ENCODE peak calls at places on chromosomes 4 and X, in nine cellular contexts. Q is PC-3, I is GM23338, E is MM.1S, V is neural progenitor cell, C is OCI-LY7, J is SK-N-SH, F is HCT116, H is hepatocyte. L is an unnamed sample. For H4K20me1, the result is how much of the 10 kb centered on the place peaks cover.

GRCh38 chr4:145189981-145190380 is 9.6 kb upstream of the OTUD4 start:
- DNase-seq in I (no peak), J (no peak), H (no peak), C (no peak), V (no peak), Q (no peak), E (no peak), F (no peak), L (no peak)

GRCh38 chr4:2795558-2796260 is 2.8 kb downstream of the SH3BP2 start:
- DNase-seq in I (no peak), C (no peak), H (peak), J (peak), V (peak), F (no peak), E (no peak), Q (no peak), L (no peak)

GRCh38 chr4:81137894-81138293 is 77.1 kb downstream of the PRKG2 start:
- DNase-seq in V (no peak), C (no peak), J (no peak), F (no peak), H (no peak), Q (no peak), I (no peak), E (no peak), L (no peak)

GRCh38 chrX:128676651-128677050 is 624.4 kb upstream of the ACTRT1 start:
- DNase-seq in C (no peak), F (no peak), I (no peak), E (no peak), J (no peak), H (no peak), Q (no peak), V (no peak), L (no peak)

GRCh38 chr4:75940692-75941253 is at the start of gene NAAA:
- DNase-seq in C (peak), F (peak), Q (peak), V (peak), J (peak), E (peak), H (peak), I (peak), L (peak)

GRCh38 chr4:3382251-3382650 is 59.5 kb upstream of the HGFAC start:
- DNase-seq in E (no peak), H (no peak), J (no peak), Q (no peak), V (no peak), I (no peak), C (no peak), F (no peak), L (no peak)

GRCh38 chr4:53192017-53192416 is 173.8 kb downstream of the SCFD2 start:
- DNase-seq in F (no peak), I (no peak), C (peak), V (no peak), E (no peak), H (no peak), J (no peak), Q (no peak), L (no peak)

GRCh38 chr4:128068927-128069326 is 7.8 kb downstream of the LARP1B start:
- DNase-seq in C (peak), F (peak), Q (peak), E (no peak), I (peak), J (peak), V (peak), H (no peak), L (peak)

GRCh38 chr4:87219648-87220093 is 747 bp downstream of the KLHL8 start:
- DNase-seq in J (no peak), E (peak), Q (peak), I (peak), C (peak), H (peak), V (peak), F (no peak), L (peak)

GRCh38 chrX:53323196-53323595 is 41.8 kb upstream of the IQSEC2 start:
- DNase-seq in Q (no peak), F (no peak), E (no peak), H (no peak), I (no peak), V (no peak), C (no peak), J (no peak), L (no peak)
- TF ChIP-seq EZH2phosphoT487 in Q (no peak), F (no peak), E (no peak), H (no peak), I (no peak), V (no peak), C (no peak), J (no peak), L (no peak)

DNA sequence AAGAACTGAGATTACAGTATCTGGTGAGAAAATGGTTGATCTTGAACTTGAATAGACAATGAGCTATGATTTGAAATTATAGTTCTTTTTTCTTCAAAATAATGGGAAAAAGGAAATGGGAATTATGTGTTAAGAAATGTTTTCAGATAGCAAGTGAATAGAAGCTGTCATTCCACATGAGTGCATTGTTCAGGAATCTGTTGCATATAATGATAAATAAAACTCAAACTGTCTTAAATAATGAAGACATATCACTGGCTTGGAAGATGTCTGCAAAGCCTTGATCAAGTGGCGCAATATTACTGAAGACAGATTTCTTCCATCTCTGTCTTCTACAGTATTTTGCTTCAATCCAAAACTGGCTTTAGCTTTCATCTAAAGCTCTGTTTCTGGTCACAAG is 479.3 kb upstream of the ZFP42 start:
- DNase-seq in F (no peak), H (no peak), E (no peak), I (no peak), V (no peak), C (no peak), J (no peak), Q (no peak), L (no peak)
- H3K27ac ChIP-seq in F (no peak), H (no peak), E (no peak), I (no peak), V (no peak), C (no peak), J (no peak), Q (no peak), L (no peak)

GRCh38 chrX:148854351-148854750 is 353.9 kb downstream of the AFF2 start:
- DNase-seq in V (no peak), E (no peak), F (no peak), C (no peak), I (no peak), J (no peak), H (no peak), Q (no peak), L (no peak)
- H4K20me1 ChIP-seq in V (under half), E (under half), F (under half), C (under half), I (under half), J (under half), H (under half), Q (under half), L (under half)

DNA sequence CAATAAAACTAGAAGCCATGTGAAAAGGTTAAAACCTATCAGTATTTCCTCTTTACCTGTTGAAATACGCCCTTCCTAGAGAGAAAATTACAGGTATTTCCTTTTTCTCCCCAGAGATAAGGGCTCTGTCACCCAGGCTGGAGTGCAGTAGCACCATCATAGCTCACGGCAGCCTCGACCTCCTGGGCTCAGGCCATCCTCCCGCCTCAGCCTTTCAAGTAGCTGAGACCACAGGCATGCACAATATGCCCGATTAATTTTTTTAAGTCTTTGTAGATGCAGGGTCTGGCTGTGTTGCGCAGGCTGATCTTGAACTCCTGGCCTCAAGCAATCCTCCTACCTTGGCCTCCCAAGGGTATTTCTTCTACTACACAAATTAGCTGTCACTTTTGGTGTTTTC is 154.4 kb downstream of the HNRNPD start:
- DNase-seq in C (no peak), F (no peak), I (no peak), V (no peak), Q (no peak), J (no peak), H (no peak), E (no peak), L (no peak)
- TF ChIP-seq EZH2phosphoT487 in C (no peak), F (no peak), I (no peak), V (no peak), Q (no peak), J (no peak), H (no peak), E (no peak), L (no peak)

GRCh38 chr4:1177274-1178141 is 5.1 kb upstream of the SPON2 start:
- DNase-seq in J (no peak), F (no peak), I (no peak), E (no peak), Q (peak), C (no peak), V (no peak), H (no peak), L (peak)
- H3K27ac ChIP-seq in J (no peak), F (no peak), I (no peak), E (no peak), Q (no peak), C (no peak), V (no peak), H (no peak), L (no peak)

GRCh38 chr4:40228497-40229365 is 31.9 kb downstream of the RHOH start:
- DNase-seq in F (no peak), I (peak), V (peak), C (no peak), E (peak), Q (peak), J (no peak), H (no peak), L (peak)
- H4K20me1 ChIP-seq in F (under half), I (under half), V (under half), C (under half), E (half or more), Q (under half), J (under half), H (under half), L (under half)

GRCh38 chr4:38075370-38076152 is 115.4 kb downstream of the PTTG2 start:
- DNase-seq in F (no peak), I (no peak), E (peak), Q (no peak), J (no peak), H (peak), C (no peak), V (no peak), L (peak)
- TF ChIP-seq EZH2phosphoT487 in F (no peak), I (no peak), E (no peak), Q (no peak), J (no peak), H (no peak), C (no peak), V (no peak), L (no peak)